ENCODE peak calls at places on chromosomes 7 and 10, in ten cellular contexts. W is H9, R is T-helper 9 cell, M is heart right ventricle, S is occipital lobe, J is H4, E is T-helper 22 cell, G is nephron progenitor cell, X is NT2/D1, Y is T follicular helper cell. D is an unnamed sample.
A peak's percentile ranks its signal among the peaks of the same experiment; 100 is the strongest.

GRCh38 chr7:150620061-150620460 is 12.1 kb downstream of the GIMAP6 start:
- DNase-seq in S (no peak), M (no peak), J (no peak), G (no peak), R (no peak), X (no peak), Y (no peak), E (no peak), W (no peak), D (no peak)

GRCh38 chr10:59240581-59241183 is 64.2 kb downstream of the PHYHIPL start:
- DNase-seq in R (no peak), W (no peak), X (peak; percentile 16), M (no peak), Y (no peak), S (no peak), J (peak; percentile 37), E (no peak), G (peak; percentile 16), D (no peak)

GRCh38 chr7:64541438-64542359 is 21.2 kb downstream of the ZNF680 start:
- DNase-seq in Y (no peak), G (no peak), M (no peak), J (peak; percentile 83), E (no peak), W (no peak), X (no peak), S (no peak), R (no peak), D (no peak)

GRCh38 chr10:101771380-101771779 is 4.5 kb downstream of the FGF8 start:
- DNase-seq in J (no peak), E (no peak), S (no peak), M (no peak), R (no peak), W (no peak), Y (no peak), G (no peak), X (no peak), D (no peak)

GRCh38 chr7:137508437-137509175 is 165.1 kb upstream of the PTN start:
- DNase-seq in J (peak; percentile 63), E (no peak), M (no peak), X (no peak), S (no peak), R (no peak), Y (no peak), W (no peak), G (no peak), D (no peak)

GRCh38 chr10:17029581-17030271 is 99.9 kb downstream of the CUBN start:
- DNase-seq in R (peak; percentile 61), Y (peak; percentile 67), G (no peak), S (peak; percentile 35), J (peak; percentile 46), W (no peak), M (peak; percentile 49), X (no peak), E (peak; percentile 73), D (peak; percentile 59)

GRCh38 chr10:17001961-17002749 is 127.5 kb downstream of the CUBN start:
- DNase-seq in S (no peak), E (peak; percentile 58), G (no peak), R (peak; percentile 23), W (no peak), X (no peak), M (peak; percentile 29), Y (no peak), J (no peak), D (no peak)

GRCh38 chr7:148809856-148810255 is 74.2 kb downstream of the EZH2 start:
- DNase-seq in W (peak; percentile 54), J (no peak), E (no peak), X (no peak), S (no peak), Y (no peak), M (no peak), G (no peak), R (no peak), D (no peak)

GRCh38 chr10:33133557-33133956 is 175.5 kb upstream of the ITGB1 start:
- DNase-seq in J (no peak), M (no peak), R (no peak), Y (no peak), W (no peak), G (no peak), S (no peak), X (no peak), E (no peak), D (no peak)

GRCh38 chr10:30959855-30960247 is 71.8 kb downstream of the ZNF438 start:
- DNase-seq in J (no peak), G (no peak), W (no peak), M (no peak), X (no peak), Y (no peak), R (no peak), E (no peak), S (no peak), D (no peak)

GRCh38 chr10:122301811-122302115 is 30.7 kb downstream of the BTBD16 start:
- DNase-seq in Y (no peak), X (no peak), G (no peak), M (no peak), W (no peak), R (no peak), E (no peak), S (no peak), J (no peak), D (no peak)

GRCh38 chr7:99958564-99959227 is 17.1 kb downstream of the AZGP1 start:
- DNase-seq in J (no peak), G (no peak), S (no peak), Y (no peak), R (no peak), M (no peak), E (no peak), X (no peak), W (no peak), D (no peak)

GRCh38 chr10:33116293-33116697 is 158.3 kb upstream of the ITGB1 start:
- DNase-seq in G (peak; percentile 51), M (no peak), J (peak; percentile 22), W (peak; percentile 64), R (no peak), E (no peak), X (peak; percentile 56), Y (no peak), S (no peak), D (no peak)

GRCh38 chr7:95609277-95609971 is 13.1 kb upstream of the PDK4 start:
- DNase-seq in G (no peak), S (no peak), R (no peak), E (no peak), M (no peak), J (peak; percentile 80), W (no peak), X (no peak), Y (no peak), D (no peak)

GRCh38 chr7:155252388-155252957 is 45.2 kb upstream of the INSIG1 start:
- DNase-seq in X (no peak), E (no peak), Y (no peak), W (no peak), S (no peak), R (no peak), M (no peak), G (no peak), J (no peak), D (no peak)

GRCh38 chr10:14184841-14185500 is 145.8 kb downstream of the FRMD4A start:
- DNase-seq in E (peak; percentile 47), R (peak; percentile 40), S (no peak), M (no peak), G (no peak), X (no peak), J (peak; percentile 60), Y (peak; percentile 48), W (no peak), D (no peak)

GRCh38 chr10:133226251-133226808 is 3.7 kb upstream of the UTF1 start:
- DNase-seq in S (no peak), M (no peak), X (no peak), E (no peak), Y (no peak), J (no peak), W (no peak), G (no peak), R (no peak), D (no peak)

GRCh38 chr7:151883872-151884271 is 7.0 kb upstream of the PRKAG2 start:
- DNase-seq in R (no peak), W (no peak), J (no peak), S (no peak), M (no peak), X (no peak), G (no peak), E (no peak), Y (no peak), D (no peak)

GRCh38 chr10:120017731-120018130 is 125.2 kb downstream of the SEC23IP start:
- DNase-seq in G (no peak), J (no peak), M (no peak), W (no peak), S (no peak), Y (no peak), E (no peak), R (no peak), X (no peak), D (no peak)

GRCh38 chr10:19929466-19930140 is 113.4 kb downstream of the PLXDC2 start:
- DNase-seq in S (no peak), J (peak; percentile 24), G (no peak), M (no peak), X (no peak), Y (no peak), E (no peak), W (no peak), R (no peak), D (no peak)

GRCh38 chr10:86139066-86139657 is 227.4 kb downstream of the GRID1 start:
- DNase-seq in G (peak; percentile 59), W (peak; percentile 76), M (no peak), J (peak; percentile 20), X (no peak), S (peak; percentile 15), R (no peak), E (no peak), Y (no peak), D (peak; percentile 48)

GRCh38 chr7:107372298-107372697 is 97.6 kb upstream of the GPR22 start:
- DNase-seq in R (no peak), X (no peak), W (no peak), J (no peak), E (no peak), M (no peak), S (no peak), G (no peak), Y (no peak), D (no peak)

GRCh38 chr7:83161851-83162401 is 758 bp downstream of the PCLO start:
- DNase-seq in R (no peak), W (no peak), Y (no peak), E (no peak), J (no peak), S (no peak), X (no peak), M (no peak), G (no peak), D (no peak)

GRCh38 chr7:130895006-130895750 is 161.2 kb upstream of the KLF14 start:
- DNase-seq in E (no peak), S (no peak), Y (no peak), J (no peak), W (no peak), R (no peak), M (no peak), G (no peak), X (no peak), D (no peak)

GRCh38 chr10:104297697-104298660 is 29.0 kb downstream of the GSTO2 start:
- DNase-seq in W (peak; percentile 85), G (peak; percentile 68), J (no peak), Y (no peak), X (no peak), S (no peak), E (no peak), R (peak; percentile 32), M (no peak), D (no peak)